ENCODE peak calls at places on chromosomes 2 and 18, in six cellular contexts. Z is keratinocyte, P is breast epithelium, V is thyroid gland, T is Karpas-422, J is GM06990. I is an unnamed sample.

GRCh38 chr2:42314892-42315468 is 46.0 kb downstream of the COX7A2L start:
- DNase-seq in Z (peak), P (no peak), V (no peak), T (no peak), J (no peak), I (peak)

GRCh38 chr2:238401539-238401938 is 25.2 kb upstream of the ASB1 start:
- DNase-seq in Z (no peak), P (no peak), V (no peak), T (no peak), J (no peak), I (no peak)

GRCh38 chr2:160583162-160583522 is 89.5 kb upstream of the RBMS1 start:
- DNase-seq in Z (no peak), P (no peak), V (no peak), T (no peak), J (no peak), I (no peak)

GRCh38 chr2:201715459-201715858 is 17.0 kb upstream of the MPP4 start:
- DNase-seq in Z (no peak), P (no peak), V (no peak), T (no peak), J (no peak), I (no peak)

GRCh38 chr18:5305835-5306234 is 10.3 kb upstream of the ZBTB14 start:
- DNase-seq in Z (no peak), P (no peak), V (no peak), T (no peak), J (no peak), I (no peak)

GRCh38 chr2:181264436-181264835 is 192.8 kb upstream of the ITGA4 start:
- DNase-seq in Z (no peak), P (no peak), V (no peak), T (no peak), J (no peak), I (no peak)

GRCh38 chr2:144449028-144449406 is 70.9 kb downstream of the ZEB2 start:
- DNase-seq in Z (no peak), P (no peak), V (peak), T (peak), J (no peak), I (no peak)

GRCh38 chr2:48514591-48514990 is 15.4 kb upstream of the STON1 start:
- DNase-seq in Z (no peak), P (no peak), V (no peak), T (no peak), J (no peak), I (no peak)

GRCh38 chr18:3055201-3055600 is 42.3 kb upstream of the LPIN2 start:
- DNase-seq in Z (no peak), P (no peak), V (no peak), T (no peak), J (no peak), I (peak)

GRCh38 chr2:161332568-161332967 is 24.3 kb downstream of the PSMD14 start:
- DNase-seq in Z (no peak), P (no peak), V (no peak), T (no peak), J (no peak), I (no peak)

GRCh38 chr2:134736167-134736885 is 17.5 kb upstream of the TMEM163 start:
- DNase-seq in Z (peak), P (no peak), V (no peak), T (peak), J (no peak), I (peak)

GRCh38 chr2:96491860-96492497 is 13.2 kb downstream of the NEURL3 start:
- DNase-seq in Z (no peak), P (no peak), V (no peak), T (no peak), J (no peak), I (no peak)

GRCh38 chr18:21444465-21445023 is 156.0 kb downstream of the ESCO1 start:
- DNase-seq in Z (peak), P (no peak), V (peak), T (peak), J (no peak), I (peak)

GRCh38 chr2:230902180-230902899 is 22.7 kb downstream of the GPR55 start:
- DNase-seq in Z (no peak), P (peak), V (peak), T (peak), J (peak), I (peak)

GRCh38 chr2:43123056-43123455 is 103.3 kb downstream of the ZFP36L2 start:
- DNase-seq in Z (no peak), P (no peak), V (no peak), T (no peak), J (no peak), I (no peak)

GRCh38 chr2:236673823-236674185 is 104.2 kb downstream of the ACKR3 start:
- DNase-seq in Z (no peak), P (no peak), V (no peak), T (no peak), J (no peak), I (no peak)

GRCh38 chr2:218879881-218880748 is 537 bp upstream of the WNT10A start:
- DNase-seq in Z (no peak), P (no peak), V (peak), T (peak), J (peak), I (no peak)

GRCh38 chr18:23574611-23575308 is 11.5 kb downstream of the NPC1 start:
- DNase-seq in Z (no peak), P (no peak), V (no peak), T (no peak), J (no peak), I (no peak)

GRCh38 chr2:121038831-121039230 is 246.2 kb downstream of the TFCP2L1 start:
- DNase-seq in Z (no peak), P (no peak), V (peak), T (no peak), J (no peak), I (no peak)

GRCh38 chr2:27010139-27010538 is 22.6 kb upstream of the TMEM214 start:
- DNase-seq in Z (no peak), P (no peak), V (no peak), T (no peak), J (no peak), I (no peak)

GRCh38 chr2:112685167-112685884 is 35.5 kb upstream of the NT5DC4 start:
- DNase-seq in Z (no peak), P (no peak), V (no peak), T (no peak), J (no peak), I (no peak)

GRCh38 chr18:2960983-2961696 is 51.8 kb downstream of the LPIN2 start:
- DNase-seq in Z (no peak), P (no peak), V (no peak), T (peak), J (no peak), I (no peak)

GRCh38 chr2:175461839-175462238 is 280.3 kb upstream of the ATP5MC3 start:
- DNase-seq in Z (no peak), P (no peak), V (no peak), T (no peak), J (no peak), I (no peak)

GRCh38 chr2:65367517-65367916 is 64.9 kb downstream of the SPRED2 start:
- DNase-seq in Z (peak), P (no peak), V (no peak), T (no peak), J (no peak), I (peak)

GRCh38 chr2:159712194-159712928 is at the start of gene MARCHF7:
- DNase-seq in Z (no peak), P (peak), V (peak), T (peak), J (peak), I (peak)

GRCh38 chr2:236700703-236701102 is 131.1 kb downstream of the ACKR3 start:
- DNase-seq in Z (no peak), P (no peak), V (no peak), T (no peak), J (no peak), I (no peak)

GRCh38 chr2:149858916-149859634 is 271.5 kb upstream of the MMADHC start:
- DNase-seq in Z (no peak), P (no peak), V (no peak), T (no peak), J (no peak), I (peak)

GRCh38 chr2:105464325-105464724 is 65.5 kb upstream of the FHL2 start:
- DNase-seq in Z (no peak), P (no peak), V (no peak), T (no peak), J (no peak), I (no peak)

GRCh38 chr2:237509905-237510304 is 22.9 kb downstream of the MLPH start:
- DNase-seq in Z (no peak), P (no peak), V (no peak), T (no peak), J (no peak), I (no peak)

GRCh38 chr2:167726788-167727187 is 520.6 kb downstream of the STK39 start:
- DNase-seq in Z (no peak), P (no peak), V (no peak), T (no peak), J (no peak), I (no peak)

GRCh38 chr18:57352271-57352701 is at the start of gene ST8SIA3:
- DNase-seq in Z (no peak), P (no peak), V (no peak), T (no peak), J (no peak), I (no peak)

GRCh38 chr2:39736593-39736992 is 42.5 kb downstream of the THUMPD2 start:
- DNase-seq in Z (no peak), P (no peak), V (no peak), T (no peak), J (no peak), I (peak)

GRCh38 chr2:30744823-30745222 is 62.4 kb downstream of the CAPN13 start:
- DNase-seq in Z (no peak), P (no peak), V (no peak), T (no peak), J (no peak), I (no peak)

DNA sequence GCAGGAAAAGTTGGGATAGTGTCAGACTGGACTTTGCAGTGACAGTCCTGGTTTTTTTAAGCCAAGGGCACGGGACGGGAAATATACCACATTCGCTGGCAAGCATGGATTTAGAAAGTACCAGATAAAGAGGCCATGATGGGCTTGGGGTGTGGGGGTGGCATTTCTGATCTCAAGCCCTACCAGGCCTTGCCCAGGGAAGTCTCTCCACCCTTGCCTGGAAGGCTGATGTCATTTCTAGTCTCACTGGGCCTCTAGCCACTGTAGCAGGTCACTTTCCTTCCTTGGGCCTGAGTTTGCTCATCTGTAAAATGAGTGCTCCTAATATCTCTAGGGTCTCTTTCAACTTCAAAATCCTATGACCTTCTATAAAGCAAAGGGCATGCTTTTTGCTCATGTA is 1.8 kb downstream of the ZBTB7C start:
- DNase-seq in Z (no peak), P (no peak), V (peak), T (no peak), J (no peak), I (no peak)
- H3K4me3 ChIP-seq in Z (no peak), P (peak), V (peak), T (no peak), J (no peak), I (no peak)

GRCh38 chr2:182426915-182427233 is at the start of gene PDE1A:
- DNase-seq in Z (no peak), P (no peak), V (peak), T (no peak), J (no peak), I (no peak)
- H3K4me3 ChIP-seq in Z (no peak), P (peak), V (peak), T (no peak), J (no peak), I (no peak)

GRCh38 chr2:85523062-85523905 is 15.7 kb upstream of the MAT2A start:
- DNase-seq in Z (no peak), P (no peak), V (no peak), T (no peak), J (no peak), I (no peak)

GRCh38 chr2:85523906-85524566 is 14.9 kb upstream of the MAT2A start:
- DNase-seq in Z (no peak), P (no peak), V (peak), T (no peak), J (no peak), I (peak)

GRCh38 chr2:85525567-85525966 is 13.4 kb upstream of the MAT2A start:
- DNase-seq in Z (no peak), P (no peak), V (no peak), T (no peak), J (no peak), I (no peak)

GRCh38 chr2:85525029-85525428 is 13.9 kb upstream of the MAT2A start:
- DNase-seq in Z (no peak), P (no peak), V (no peak), T (no peak), J (no peak), I (no peak)

DNA sequence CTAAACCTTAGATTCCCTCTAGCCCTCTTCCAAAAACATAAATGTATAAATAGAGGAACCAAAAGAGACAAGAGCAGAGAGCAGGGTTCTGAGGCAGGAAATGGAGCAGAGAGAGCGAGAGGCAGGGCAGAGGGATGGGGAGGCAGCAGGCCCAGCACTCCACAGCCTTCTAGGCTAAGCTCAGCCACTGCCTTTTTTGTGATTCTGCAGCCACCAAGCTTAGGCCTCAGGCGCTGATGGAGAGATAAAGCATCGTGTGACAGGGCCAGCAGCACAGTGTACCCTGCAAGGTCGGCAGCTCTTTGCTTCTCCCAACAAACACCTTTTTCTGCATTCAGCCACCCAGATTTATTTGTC is 14.4 kb upstream of the MAT2A start:
- DNase-seq in Z (no peak), P (peak), V (no peak), T (no peak), J (no peak), I (no peak)
- H3K4me3 ChIP-seq in Z (no peak), P (no peak), V (no peak), T (no peak), J (no peak), I (no peak)

DNA sequence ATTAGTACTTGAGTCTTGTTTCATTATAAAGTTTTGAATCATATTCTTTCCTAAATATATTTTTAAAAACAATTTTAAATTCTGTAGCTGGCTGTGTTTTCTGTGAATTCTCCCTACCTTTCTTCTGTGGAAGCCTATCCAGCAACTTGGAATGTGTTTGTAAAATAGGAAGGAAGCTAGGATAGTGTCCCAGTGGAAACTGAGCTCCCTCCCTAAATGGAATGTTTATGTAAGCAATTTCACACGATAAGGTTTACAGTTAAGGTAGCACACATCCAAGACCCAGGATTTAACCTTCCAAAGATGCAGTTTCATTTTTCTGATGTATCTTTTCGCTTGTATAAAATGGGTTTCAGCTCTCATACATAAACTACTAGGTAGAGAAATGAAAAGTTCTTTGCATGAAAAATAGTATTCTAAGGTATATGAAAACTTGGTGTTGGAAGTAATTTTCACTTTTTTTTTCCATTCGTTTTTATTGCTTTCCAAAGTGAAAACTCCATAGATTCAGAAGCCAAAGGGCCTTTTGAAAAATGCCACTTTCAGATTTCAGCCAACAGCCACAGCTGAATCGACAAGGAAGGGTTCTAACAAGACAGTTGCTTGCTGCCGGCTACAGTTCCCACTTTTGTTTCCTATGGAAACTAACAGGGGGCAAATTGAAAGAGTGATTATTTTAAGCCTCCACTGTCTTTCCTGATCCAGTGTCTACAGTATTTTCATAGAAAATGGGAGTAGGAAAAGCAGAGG is 405.1 kb upstream of the POU3F3 start:
- DNase-seq in Z (no peak), P (no peak), V (no peak), T (no peak), J (no peak), I (no peak)
- H3K4me3 ChIP-seq in Z (no peak), P (no peak), V (no peak), T (no peak), J (no peak), I (no peak)

DNA sequence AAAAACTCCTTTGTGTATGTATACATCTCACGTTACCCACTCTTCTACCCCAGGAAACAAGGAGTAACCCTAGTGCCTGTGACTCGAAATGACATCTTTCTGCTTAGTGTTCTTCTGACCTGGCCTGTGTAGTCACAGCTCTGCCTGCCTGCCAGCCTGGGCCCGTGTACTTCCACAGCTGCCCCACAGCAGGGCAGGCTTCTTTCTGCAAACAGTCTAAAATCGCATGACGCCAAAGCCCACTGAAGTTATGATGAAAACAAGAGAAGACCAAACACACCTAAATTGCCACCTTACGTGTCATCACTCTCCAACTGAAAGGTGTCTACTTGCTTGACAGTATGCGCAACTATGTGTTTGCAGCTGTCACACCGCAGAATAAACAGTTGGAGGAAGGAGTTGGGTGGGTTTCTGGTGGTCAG is 1.5 kb downstream of the GAREM1 start:
- DNase-seq in Z (no peak), P (no peak), V (peak), T (no peak), J (no peak), I (peak)
- H3K4me3 ChIP-seq in Z (peak), P (peak), V (no peak), T (no peak), J (no peak), I (peak)

GRCh38 chr18:75915941-75916640 is 488.6 kb upstream of the SMIM21 start:
- DNase-seq in Z (no peak), P (no peak), V (peak), T (no peak), J (no peak), I (no peak)
- H3K4me3 ChIP-seq in Z (no peak), P (peak), V (no peak), T (no peak), J (no peak), I (no peak)